ENCODE peak calls at places on chromosomes 13 and 19, in nine cellular contexts. Z is H4, C is NCI-H2081, L is SW 1271, V is iPS-NIHi11, F is aorta, Y is NCI-H460, G is dermis blood vessel endothelial cell, P is GM23338. U is an unnamed sample.
A peak's percentile ranks its signal among the peaks of the same experiment; 100 is the strongest.

GRCh38 chr13:78121459-78122348 is 203.1 kb upstream of the EDNRB start:
- DNase-seq in G (peak; percentile 91), C (peak; percentile 61), V (peak; percentile 46), Y (peak; percentile 45), Z (peak; percentile 37), P (peak; percentile 88), L (peak; percentile 58), F (no peak), U (no peak)

GRCh38 chr13:30791354-30791921 is 56.1 kb downstream of the ALOX5AP start:
- DNase-seq in L (no peak), Z (no peak), P (no peak), C (no peak), F (no peak), G (no peak), Y (no peak), V (no peak), U (no peak)

GRCh38 chr13:91450913-91451312 is 52.5 kb downstream of the GPC5 start:
- DNase-seq in Y (no peak), C (no peak), V (no peak), P (no peak), L (no peak), Z (no peak), F (no peak), G (no peak), U (no peak)

GRCh38 chr19:47487551-47488515 is 3.8 kb upstream of the KPTN start:
- DNase-seq in G (no peak), Z (no peak), V (no peak), Y (no peak), L (no peak), P (no peak), C (no peak), F (no peak), U (no peak)

GRCh38 chr19:46232029-46232428 is 2.5 kb downstream of the IGFL1 start:
- DNase-seq in Z (no peak), L (no peak), Y (no peak), C (no peak), F (no peak), G (no peak), P (no peak), V (peak; percentile 27), U (no peak)

GRCh38 chr19:55099557-55100506 is 17.6 kb downstream of the PPP1R12C start:
- DNase-seq in C (no peak), Y (no peak), L (no peak), Z (no peak), F (peak; percentile 12), P (peak; percentile 79), V (no peak), G (no peak), U (no peak)

GRCh38 chr13:80476953-80477352 is 136.0 kb upstream of the SPRY2 start:
- DNase-seq in Y (no peak), C (no peak), P (no peak), L (no peak), Z (no peak), G (no peak), V (no peak), F (no peak), U (no peak)

GRCh38 chr19:48330012-48330681 is 4.8 kb downstream of the EMP3 start:
- DNase-seq in Z (no peak), Y (no peak), L (no peak), C (peak; percentile 93), V (peak; percentile 76), F (peak; percentile 83), G (peak; percentile 91), P (peak; percentile 95), U (no peak)

GRCh38 chr19:41323023-41323422 is 13.1 kb downstream of the CCDC97 start:
- DNase-seq in Y (no peak), F (no peak), P (no peak), Z (peak; percentile 48), G (peak; percentile 77), V (no peak), L (no peak), C (no peak), U (no peak)

GRCh38 chr13:26498524-26499208 is 58.8 kb upstream of the WASF3 start:
- DNase-seq in P (no peak), G (peak; percentile 34), Z (no peak), V (no peak), L (no peak), Y (no peak), F (no peak), C (peak; percentile 19), U (no peak)

GRCh38 chr13:30355405-30355741 is 48.0 kb upstream of the KATNAL1 start:
- DNase-seq in G (peak; percentile 73), P (peak; percentile 57), C (no peak), Y (no peak), V (peak; percentile 60), Z (no peak), F (no peak), L (no peak), U (no peak)

GRCh38 chr13:99417151-99417820 is 84.0 kb upstream of the TM9SF2 start:
- DNase-seq in Z (no peak), G (no peak), L (no peak), Y (no peak), F (peak; percentile 40), C (no peak), V (peak; percentile 57), P (peak; percentile 60), U (peak; percentile 57)

GRCh38 chr19:30781047-30781446 is 408.9 kb downstream of the ZNF536 start:
- DNase-seq in F (no peak), Z (no peak), Y (no peak), G (no peak), P (no peak), C (no peak), V (no peak), L (no peak), U (no peak)

GRCh38 chr19:53903055-53903680 is 5.9 kb upstream of the CACNG7 start:
- DNase-seq in G (peak; percentile 67), Y (peak; percentile 39), V (peak; percentile 55), L (peak; percentile 16), Z (no peak), C (no peak), P (peak; percentile 97), F (no peak), U (no peak)

GRCh38 chr13:76832258-76832988 is 53.8 kb downstream of the KCTD12 start:
- DNase-seq in Z (no peak), F (no peak), P (no peak), C (peak; percentile 88), G (no peak), Y (no peak), V (no peak), L (no peak), U (no peak)

GRCh38 chr19:55647732-55648656 is at the start of gene CCDC106:
- DNase-seq in F (peak; percentile 79), Y (no peak), Z (no peak), G (peak; percentile 76), V (peak; percentile 69), P (peak; percentile 96), C (peak; percentile 83), L (peak; percentile 46), U (peak; percentile 91)

GRCh38 chr13:45142440-45143345 is 22.4 kb downstream of the GTF2F2 start:
- DNase-seq in Y (no peak), F (no peak), C (no peak), Z (no peak), L (peak; percentile 85), P (no peak), V (no peak), G (peak; percentile 32), U (no peak)

GRCh38 chr13:29508874-29509249 is 86.6 kb downstream of the SLC7A1 start:
- DNase-seq in L (no peak), P (no peak), V (no peak), Z (no peak), Y (no peak), F (no peak), G (no peak), C (no peak), U (no peak)

GRCh38 chr19:49808762-49809154 is 4.3 kb downstream of the FUZ start:
- DNase-seq in Y (peak; percentile 77), C (peak; percentile 57), F (peak; percentile 96), P (peak; percentile 99), V (peak; percentile 97), L (no peak), G (peak; percentile 90), Z (no peak), U (peak; percentile 98)

GRCh38 chr19:1910169-1910568 is 5.0 kb downstream of the ADAT3 start:
- DNase-seq in G (no peak), P (no peak), Z (no peak), F (no peak), C (no peak), Y (no peak), L (no peak), V (no peak), U (no peak)

GRCh38 chr19:40754611-40755247 is 3.7 kb downstream of the SNRPA start:
- DNase-seq in P (no peak), C (no peak), V (no peak), Y (no peak), L (no peak), Z (no peak), G (no peak), F (no peak), U (no peak)

GRCh38 chr19:35295792-35296462 is 4.0 kb downstream of the MAG start:
- DNase-seq in G (no peak), L (no peak), F (no peak), Z (no peak), Y (no peak), P (peak; percentile 73), V (no peak), C (no peak), U (no peak)

GRCh38 chr19:5086725-5087439 is 118.0 kb downstream of the KDM4B start:
- DNase-seq in V (peak; percentile 89), L (no peak), C (peak; percentile 85), P (peak; percentile 70), Z (no peak), G (no peak), Y (no peak), F (no peak), U (no peak)

GRCh38 chr19:3335431-3336350 is 30.7 kb upstream of the NFIC start:
- DNase-seq in G (no peak), Z (peak; percentile 54), L (no peak), C (no peak), V (no peak), F (peak; percentile 81), P (no peak), Y (no peak), U (peak; percentile 89)

GRCh38 chr13:95924389-95924994 is 128.7 kb downstream of the UGGT2 start:
- DNase-seq in Y (no peak), C (no peak), G (peak; percentile 21), F (no peak), L (peak; percentile 65), V (peak; percentile 29), P (peak; percentile 5), Z (peak; percentile 35), U (no peak)

GRCh38 chr19:51064534-51065220 is at the start of gene KLK13:
- DNase-seq in L (no peak), V (peak; percentile 93), C (no peak), Z (no peak), G (peak; percentile 11), Y (no peak), F (no peak), P (peak; percentile 87), U (no peak)

GRCh38 chr19:46460981-46461380 is 10.4 kb downstream of the PNMA8A start:
- DNase-seq in Y (no peak), F (no peak), Z (no peak), G (no peak), V (no peak), C (no peak), P (no peak), L (no peak), U (no peak)

GRCh38 chr13:39676315-39676876 is 20.9 kb downstream of the COG6 start:
- DNase-seq in Y (peak; percentile 20), G (peak; percentile 71), P (peak; percentile 77), C (peak; percentile 36), Z (no peak), L (peak; percentile 56), F (no peak), V (no peak), U (no peak)

GRCh38 chr13:38888309-38888708 is 102.3 kb downstream of the STOML3 start:
- DNase-seq in Y (no peak), P (no peak), L (no peak), C (no peak), Z (no peak), F (no peak), V (no peak), G (no peak), U (no peak)

GRCh38 chr19:41587838-41588210 is 11.9 kb downstream of the CEACAM21 start:
- DNase-seq in G (no peak), Y (no peak), L (no peak), Z (no peak), V (no peak), F (no peak), C (no peak), P (no peak), U (no peak)

GRCh38 chr19:15463865-15464371 is 426 bp downstream of the RASAL3 start:
- DNase-seq in G (peak; percentile 31), Z (no peak), V (no peak), Y (no peak), L (no peak), F (peak; percentile 66), P (peak; percentile 59), C (no peak), U (no peak)

U was measured in posterior vena cava.